ENCODE peak calls at places on chromosomes 12 and 14, in seven cellular contexts. P is Caco-2, X is tibial nerve, S is cardiac fibroblast, M is A673, D is AG04450, L is HepG2. C is an unnamed sample.

GRCh38 chr12:77540097-77540496 is 290.6 kb upstream of the NAV3 start:
- DNase-seq in P (no peak), X (no peak), S (no peak), M (no peak), D (no peak), L (no peak), C (no peak)

GRCh38 chr12:2652401-2653081 is 142.2 kb upstream of the FKBP4 start:
- DNase-seq in P (no peak), X (no peak), S (no peak), M (no peak), D (no peak), L (no peak), C (no peak)

GRCh38 chr12:28536088-28536487 is 345.8 kb downstream of the CCDC91 start:
- DNase-seq in P (no peak), X (no peak), S (peak), M (no peak), D (peak), L (no peak), C (peak)

GRCh38 chr12:104909761-104910160 is 48.3 kb downstream of the SLC41A2 start:
- DNase-seq in P (no peak), X (no peak), S (peak), M (no peak), D (no peak), L (no peak), C (peak)

GRCh38 chr12:61846805-61847204 is 413.4 kb upstream of the USP15 start:
- DNase-seq in P (no peak), X (no peak), S (no peak), M (no peak), D (no peak), L (no peak), C (no peak)

GRCh38 chr12:51746416-51746815 is 102.1 kb downstream of the FIGNL2 start:
- DNase-seq in P (no peak), X (no peak), S (no peak), M (no peak), D (no peak), L (no peak), C (no peak)

GRCh38 chr12:1890810-1891209 is 27.6 kb downstream of the CACNA2D4 start:
- DNase-seq in P (no peak), X (no peak), S (no peak), M (no peak), D (no peak), L (no peak), C (no peak)

GRCh38 chr14:68427550-68427890 is 365.3 kb downstream of the ZFP36L1 start:
- DNase-seq in P (no peak), X (no peak), S (no peak), M (no peak), D (no peak), L (peak), C (no peak)

GRCh38 chr14:100188392-100189030 is 29.1 kb upstream of the DEGS2 start:
- DNase-seq in P (no peak), X (no peak), S (no peak), M (no peak), D (no peak), L (peak), C (no peak)

GRCh38 chr12:108615918-108616317 is 17.8 kb downstream of the SELPLG start:
- DNase-seq in P (no peak), X (no peak), S (no peak), M (no peak), D (no peak), L (no peak), C (no peak)
- H3K4me3 ChIP-seq in P (no peak), X (no peak), S (no peak), M (no peak), D (no peak), L (no peak), C (no peak)

DNA sequence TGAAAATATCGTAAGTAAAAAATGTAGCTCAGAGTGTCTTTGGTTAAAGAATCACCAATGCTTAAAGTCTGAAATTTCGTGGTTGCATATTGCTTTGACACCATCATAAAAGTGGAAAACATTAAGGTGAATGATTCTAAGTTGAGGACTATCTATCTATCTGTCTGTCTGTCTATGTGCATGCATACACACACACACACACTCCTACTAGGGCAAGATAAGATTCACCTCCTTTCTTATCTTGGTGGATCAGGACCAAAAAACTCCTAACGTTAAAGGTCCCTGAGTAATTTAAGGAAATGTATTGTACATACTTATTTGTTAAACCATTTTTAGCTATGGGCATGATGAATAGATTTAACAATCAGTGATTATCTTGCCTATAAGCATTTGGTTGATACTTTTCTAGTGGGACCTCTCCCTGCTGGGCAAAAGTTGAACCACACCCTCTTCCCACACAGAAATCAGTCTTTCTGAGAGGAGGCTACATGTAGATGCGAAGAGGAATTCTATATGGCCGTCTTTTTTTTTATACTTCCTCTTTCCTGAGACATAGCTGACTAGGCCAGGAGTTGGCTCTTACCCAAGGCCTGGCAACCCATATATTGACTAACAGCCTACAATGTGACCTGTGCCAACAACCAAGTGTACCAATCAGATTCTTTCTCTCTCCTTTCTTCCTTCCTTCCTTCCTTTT is 19.3 kb upstream of the LLPH start:
- DNase-seq in P (no peak), X (peak), S (peak), M (peak), D (no peak), L (no peak), C (no peak)
- TF ChIP-seq CTCF in P (no peak), X (no peak), S (peak), M (peak), D (peak), L (no peak), C (peak)

GRCh38 chr14:69819607-69820006 is 22.6 kb upstream of the SLC10A1 start:
- DNase-seq in P (no peak), X (no peak), S (no peak), M (no peak), D (no peak), L (no peak), C (no peak)

GRCh38 chr14:69816216-69816615 is 19.2 kb upstream of the SLC10A1 start:
- DNase-seq in P (no peak), X (no peak), S (no peak), M (no peak), D (no peak), L (no peak), C (no peak)

GRCh38 chr14:69818760-69819191 is 21.7 kb upstream of the SLC10A1 start:
- DNase-seq in P (peak), X (peak), S (peak), M (peak), D (peak), L (peak), C (peak)

GRCh38 chr14:69822456-69822855 is 25.4 kb upstream of the SLC10A1 start:
- DNase-seq in P (no peak), X (no peak), S (no peak), M (no peak), D (no peak), L (no peak), C (no peak)

DNA sequence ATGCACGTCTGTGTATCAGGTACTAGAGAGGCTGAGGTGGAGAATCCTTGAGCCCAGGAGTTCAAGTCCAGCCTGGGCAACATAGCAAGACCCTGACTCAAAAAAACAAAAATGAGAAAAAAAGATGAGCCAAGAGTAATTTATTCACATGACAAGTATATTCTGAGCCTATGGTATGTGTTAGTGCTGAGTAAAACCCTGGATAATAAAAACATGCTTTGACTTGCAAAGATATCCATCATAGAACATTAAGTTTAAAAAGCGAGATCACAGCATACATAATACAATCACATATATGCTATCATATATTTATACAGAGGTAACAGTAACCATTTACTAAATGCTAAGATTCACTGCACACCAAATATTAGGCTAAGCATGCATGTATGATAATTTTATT is 23.9 kb upstream of the SLC10A1 start:
- DNase-seq in P (no peak), X (no peak), S (no peak), M (no peak), D (no peak), L (no peak), C (no peak)
- H3K4me3 ChIP-seq in P (no peak), X (no peak), S (no peak), M (no peak), D (no peak), L (no peak), C (no peak)

DNA sequence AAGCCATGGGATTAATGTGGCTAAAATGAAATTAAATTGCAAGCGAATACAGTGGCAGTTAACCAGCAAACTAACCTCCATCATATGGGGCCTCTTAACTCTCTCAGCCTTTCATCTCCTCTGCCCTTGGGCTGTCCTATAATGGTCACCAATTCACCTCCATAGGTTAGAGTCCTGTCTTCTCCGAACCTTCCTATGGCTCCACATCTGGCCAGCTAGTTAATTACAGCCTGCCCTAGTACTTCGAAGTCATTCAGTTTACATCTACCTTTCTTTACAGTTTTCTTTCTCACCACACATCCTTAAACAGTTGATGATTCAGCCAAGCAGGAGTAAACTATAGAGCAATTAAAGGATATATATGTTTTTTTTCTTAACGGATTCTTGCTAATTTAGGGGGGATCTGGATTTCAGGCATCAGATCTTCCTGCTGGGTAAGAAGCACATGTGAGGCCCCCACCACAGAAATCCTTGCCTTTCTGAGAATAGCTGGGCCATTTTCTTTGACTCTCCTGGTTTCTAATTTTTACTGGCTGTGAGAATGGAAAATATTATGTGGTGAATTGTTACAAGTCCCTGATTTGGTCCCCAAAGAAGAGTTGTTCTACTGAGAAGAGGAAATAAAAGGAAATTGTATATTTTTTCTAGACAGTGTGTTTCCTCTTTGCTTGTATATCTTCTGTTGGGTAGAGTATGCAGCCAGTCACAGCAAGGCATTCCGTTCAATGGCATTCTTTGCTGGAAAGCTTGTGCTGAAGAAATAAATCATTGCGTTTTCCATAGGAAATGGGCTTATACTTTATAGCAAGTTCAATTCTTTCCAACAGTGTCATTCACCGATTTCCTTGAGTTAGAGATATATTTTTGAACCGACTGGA is 16.7 kb downstream of the HMGA2 start:
- DNase-seq in P (no peak), X (no peak), S (no peak), M (no peak), D (no peak), L (no peak), C (no peak)
- TF ChIP-seq CTCF in P (no peak), X (no peak), S (no peak), M (no peak), D (no peak), L (no peak), C (no peak)

DNA sequence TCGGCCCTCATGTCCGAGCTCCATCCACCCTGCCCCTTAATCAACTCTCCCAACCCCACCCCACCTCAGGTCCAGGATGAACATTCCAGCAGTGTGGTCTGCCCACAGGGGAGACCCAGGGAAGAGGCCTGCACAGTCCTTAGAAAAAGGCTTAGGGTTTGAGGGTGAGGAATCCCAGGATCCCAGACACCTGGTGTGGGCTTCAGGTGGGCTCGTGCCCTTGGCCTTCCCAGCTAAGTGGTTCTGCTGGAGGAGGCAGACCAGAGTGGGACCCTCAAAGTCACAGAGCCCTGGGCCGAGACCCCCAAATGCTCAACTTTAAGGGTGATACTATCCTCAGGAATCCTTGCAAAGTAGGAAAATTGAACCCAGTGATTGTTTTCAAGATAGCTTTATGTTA is 25.4 kb upstream of the PPP2R5C start:
- DNase-seq in P (no peak), X (no peak), S (no peak), M (no peak), D (no peak), L (no peak), C (no peak)
- H3K4me3 ChIP-seq in P (no peak), X (no peak), S (no peak), M (no peak), D (no peak), L (no peak), C (no peak)

DNA sequence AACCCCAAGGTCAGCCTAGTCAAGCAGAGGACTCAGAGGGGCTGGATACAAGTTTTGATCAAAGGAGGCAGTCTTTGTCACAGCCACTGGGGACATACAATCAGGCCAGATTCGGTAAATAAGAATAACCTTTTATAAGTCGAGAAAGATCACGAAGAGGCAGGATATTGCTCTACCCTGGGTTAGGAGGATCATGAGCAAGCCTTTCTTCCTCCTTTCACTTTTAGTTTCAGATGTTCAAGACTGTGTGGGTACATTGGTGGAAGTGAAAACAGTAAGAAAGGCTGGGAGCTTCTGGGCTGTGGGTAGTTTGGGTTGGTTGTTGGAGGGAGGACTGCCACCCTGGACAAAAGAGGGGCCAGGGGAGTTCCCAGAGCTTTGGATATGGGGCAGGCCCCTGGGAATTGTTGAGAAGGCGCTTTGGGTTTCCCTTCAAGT is 127.7 kb downstream of the SNAPC1 start:
- DNase-seq in P (no peak), X (no peak), S (no peak), M (no peak), D (no peak), L (no peak), C (no peak)
- TF ChIP-seq CTCF in P (no peak), X (no peak), S (no peak), M (peak), D (peak), L (no peak), C (no peak)

GRCh38 chr12:108819920-108820699 is 37.3 kb downstream of the SSH1 start:
- DNase-seq in P (no peak), X (no peak), S (no peak), M (no peak), D (no peak), L (no peak), C (no peak)
- H3K4me3 ChIP-seq in P (no peak), X (no peak), S (no peak), M (no peak), D (no peak), L (no peak), C (no peak)

GRCh38 chr12:69783365-69783764 is 41.7 kb upstream of the MYRFL start:
- DNase-seq in P (no peak), X (no peak), S (no peak), M (no peak), D (no peak), L (no peak), C (no peak)

DNA sequence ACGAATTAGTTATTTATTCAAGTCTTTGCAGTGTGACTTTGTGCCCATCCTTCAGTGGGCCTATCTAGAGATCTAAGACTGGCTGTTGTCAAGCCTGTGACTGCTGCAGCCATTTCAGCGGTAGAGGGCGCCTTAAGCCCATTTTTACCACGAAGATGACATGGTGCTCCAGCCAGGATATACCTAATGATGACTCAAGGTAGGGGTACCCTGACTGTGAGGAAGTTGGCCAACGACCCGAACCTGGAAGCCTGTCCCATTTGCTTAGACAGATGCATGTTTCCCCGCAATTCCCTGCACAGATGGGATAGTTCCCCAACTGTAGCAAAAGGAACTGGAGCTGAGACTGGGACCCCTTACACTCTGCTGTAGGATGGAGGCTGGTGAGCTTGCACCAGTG is 41.3 kb downstream of the RAB3IP start:
- DNase-seq in P (peak), X (no peak), S (peak), M (peak), D (no peak), L (no peak), C (peak)
- TF ChIP-seq CTCF in P (no peak), X (no peak), S (peak), M (peak), D (peak), L (peak), C (peak)

DNA sequence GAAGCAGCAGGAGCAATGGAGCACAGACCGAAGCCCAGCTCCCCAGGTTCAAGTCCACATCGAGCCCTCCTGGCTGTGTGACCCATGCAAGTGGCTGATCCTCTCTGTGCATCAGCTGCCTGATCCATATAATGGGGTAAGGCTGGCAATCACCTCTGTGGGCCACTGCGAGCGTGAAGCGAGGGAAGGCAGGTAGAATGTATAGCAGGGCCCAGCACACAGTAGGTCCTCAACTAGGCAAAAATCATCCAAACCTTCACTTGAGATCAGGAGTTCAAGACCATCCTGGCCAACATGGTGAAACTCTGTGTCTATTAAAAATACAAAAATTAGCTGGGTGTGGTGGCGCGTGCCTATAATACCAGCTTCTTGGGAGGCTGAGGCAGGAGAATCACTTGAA is 102.6 kb downstream of the SCARB1 start:
- DNase-seq in P (no peak), X (no peak), S (no peak), M (no peak), D (no peak), L (no peak), C (no peak)
- H3K4me3 ChIP-seq in P (no peak), X (no peak), S (no peak), M (no peak), D (no peak), L (no peak), C (no peak)

GRCh38 chr14:56874375-56874774 is 64.1 kb upstream of the OTX2 start:
- DNase-seq in P (peak), X (no peak), S (no peak), M (peak), D (no peak), L (peak), C (no peak)
- TF ChIP-seq CTCF in P (peak), X (no peak), S (no peak), M (peak), D (peak), L (peak), C (no peak)